ENCODE peak calls at places on chromosome X, in eight cellular contexts. T is cerebellar cortex; L is NCI-H1048; V is stimulated activated CD4-positive, alpha-beta T cell treated with anti-CD3 and anti-CD28 coated beads, Interleukin-2, amount 100 ng/mL, for 24 hours; S is NCI-H2081; Y is IMR-90; C is stomach; D is activated effector memory CD4-positive, alpha-beta T cell treated with Interleukin-2 at 50 U/mL for 16 hours. O is an unnamed sample.

GRCh38 chrX:87697409-87697808 is 179.8 kb downstream of the KLHL4 start:
- DNase-seq in C (no peak), Y (no peak), V (no peak), L (no peak), S (no peak), D (no peak), T (no peak), O (no peak)

GRCh38 chrX:129577473-129577872 is 37.4 kb downstream of the OCRL start:
- DNase-seq in V (no peak), Y (peak), C (no peak), T (no peak), D (no peak), S (no peak), L (no peak), O (no peak)

GRCh38 chrX:69069876-69070275 is 95.4 kb downstream of the PJA1 start:
- DNase-seq in C (peak), V (no peak), Y (no peak), D (no peak), S (no peak), T (no peak), L (no peak), O (no peak)

GRCh38 chrX:21838937-21839333 is 482 bp upstream of the MBTPS2 start:
- DNase-seq in L (no peak), S (peak), C (no peak), Y (peak), V (no peak), D (no peak), T (no peak), O (no peak)

GRCh38 chrX:147890766-147891165 is 21.0 kb upstream of the FMR1 start:
- DNase-seq in L (no peak), D (no peak), C (no peak), S (no peak), V (no peak), Y (no peak), T (no peak), O (no peak)

GRCh38 chrX:150487369-150488094 is 80.9 kb upstream of the MTM1 start:
- DNase-seq in S (no peak), T (no peak), L (no peak), D (no peak), V (no peak), C (no peak), Y (no peak), O (no peak)

GRCh38 chrX:100720301-100720700 is 11.6 kb downstream of the SYTL4 start:
- DNase-seq in V (no peak), D (no peak), C (no peak), Y (peak), T (no peak), S (peak), L (no peak), O (no peak)

GRCh38 chrX:39730671-39731389 is 366.9 kb downstream of the BCOR start:
- DNase-seq in V (peak), C (peak), L (no peak), T (peak), D (peak), Y (peak), S (peak), O (peak)

GRCh38 chrX:3129256-3129655 is 88.0 kb downstream of the ARSF start:
- DNase-seq in V (no peak), T (no peak), C (no peak), Y (peak), L (no peak), S (no peak), D (no peak), O (no peak)

GRCh38 chrX:12065251-12065650 is 73.0 kb upstream of the FRMPD4 start:
- DNase-seq in Y (peak), V (no peak), L (peak), C (no peak), D (no peak), T (no peak), S (no peak), O (no peak)

GRCh38 chrX:109624641-109625311 is at the start of gene KCNE5:
- DNase-seq in V (no peak), S (no peak), Y (no peak), L (no peak), T (no peak), D (no peak), C (no peak), O (peak)

GRCh38 chrX:149837639-149838038 is 43.3 kb upstream of the MAGEA8 start:
- DNase-seq in Y (no peak), C (no peak), V (no peak), S (no peak), T (no peak), D (no peak), L (no peak), O (no peak)

GRCh38 chrX:9878141-9878875 is 88.8 kb upstream of the CLDN34 start:
- DNase-seq in D (no peak), S (peak), T (no peak), Y (peak), V (no peak), L (no peak), C (no peak), O (no peak)

O was measured in left ventricle myocardium superior.